ENCODE peak calls at places on chromosome 21, in four cellular contexts. D is neuronal stem cell, Y is H1, A is trophoblast cell. O is an unnamed sample.

GRCh38 chr21:44949161-44950015 is 9.6 kb downstream of the SLX9 start:
- DNase-seq in D (peak; percentile 76), Y (peak; percentile 53), A (peak; percentile 82), O (peak; percentile 91)

GRCh38 chr21:42567181-42567560 is 53.5 kb downstream of the SLC37A1 start:
- DNase-seq in Y (no peak), A (no peak), D (no peak), O (no peak)

GRCh38 chr21:43829575-43830119 is 35.4 kb upstream of the AGPAT3 start:
- DNase-seq in D (no peak), A (no peak), Y (no peak), O (no peak)

GRCh38 chr21:43702785-43703067 is 16.2 kb upstream of the PDXK start:
- DNase-seq in A (no peak), Y (no peak), D (no peak), O (no peak)

GRCh38 chr21:42237577-42237976 is 18.6 kb downstream of the ABCG1 start:
- DNase-seq in A (no peak), Y (no peak), D (no peak), O (no peak)

GRCh38 chr21:44885615-44886014 is 12.1 kb upstream of the PTTG1IP start:
- DNase-seq in Y (no peak), A (no peak), D (no peak), O (no peak)

GRCh38 chr21:37478821-37479220 is 112.2 kb downstream of the DYRK1A start:
- DNase-seq in D (no peak), Y (no peak), A (no peak), O (no peak)

GRCh38 chr21:33029512-33029921 is 3.8 kb downstream of the OLIG2 start:
- DNase-seq in D (no peak), Y (no peak), A (no peak), O (peak; percentile 47)

GRCh38 chr21:17668479-17668878 is 55.8 kb upstream of the BTG3 start:
- DNase-seq in D (no peak), Y (no peak), A (no peak), O (no peak)

GRCh38 chr21:44687671-44688070 is 5.7 kb upstream of the KRTAP12-1 start:
- DNase-seq in Y (no peak), A (no peak), D (no peak), O (peak; percentile 19)

GRCh38 chr21:44046734-44047133 is 34.6 kb downstream of the TRAPPC10 start:
- DNase-seq in D (no peak), Y (no peak), A (no peak), O (no peak)

GRCh38 chr21:14273736-14274538 is 58.0 kb downstream of the RBM11 start:
- DNase-seq in D (no peak), A (peak; percentile 97), Y (no peak), O (peak; percentile 72)

GRCh38 chr21:41970751-41971653 is 17.2 kb upstream of the C2CD2 start:
- DNase-seq in D (no peak), Y (no peak), A (no peak), O (no peak)

GRCh38 chr21:44539031-44539430 is 964 bp downstream of the KRTAP10-1 start:
- DNase-seq in D (no peak), A (no peak), Y (no peak), O (no peak)

GRCh38 chr21:44897326-44898010 is 23.2 kb downstream of the ITGB2 start:
- DNase-seq in A (no peak), D (no peak), Y (no peak), O (peak; percentile 73)

GRCh38 chr21:34846601-34847112 is 177.9 kb downstream of the CLIC6 start:
- DNase-seq in D (peak; percentile 8), A (peak; percentile 95), Y (no peak), O (no peak)

GRCh38 chr21:44994581-44995171 is 54.8 kb downstream of the SLX9 start:
- DNase-seq in A (no peak), D (no peak), Y (no peak), O (no peak)

GRCh38 chr21:23045955-23046354 is 2047.7 kb downstream of the NCAM2 start:
- DNase-seq in Y (no peak), D (no peak), A (no peak), O (no peak)

GRCh38 chr21:34790834-34791233 is 122.0 kb downstream of the CLIC6 start:
- DNase-seq in Y (no peak), A (no peak), D (no peak), O (no peak)

GRCh38 chr21:42883921-42884320 is 4.6 kb upstream of the WDR4 start:
- DNase-seq in D (no peak), A (no peak), Y (no peak), O (no peak)

GRCh38 chr21:44866780-44867179 is 6.7 kb downstream of the PTTG1IP start:
- DNase-seq in A (peak; percentile 27), D (no peak), Y (no peak), O (no peak)

GRCh38 chr21:44463716-44464115 is 8.4 kb downstream of the LRRC3 start:
- DNase-seq in D (no peak), Y (no peak), A (no peak), O (no peak)

GRCh38 chr21:16069713-16070112 is 339.9 kb downstream of the USP25 start:
- DNase-seq in D (no peak), A (no peak), Y (no peak), O (no peak)

GRCh38 chr21:43929217-43929971 is 64.4 kb downstream of the AGPAT3 start:
- DNase-seq in D (no peak), Y (no peak), A (no peak), O (no peak)

GRCh38 chr21:24583473-24583872 is 1023.8 kb downstream of the MRPL39 start:
- DNase-seq in Y (no peak), D (no peak), A (no peak), O (no peak)

GRCh38 chr21:34279285-34279684 is 84.5 kb upstream of the KCNE2 start:
- DNase-seq in Y (no peak), A (no peak), D (no peak), O (no peak)

GRCh38 chr21:42546433-42546832 is 32.8 kb downstream of the SLC37A1 start:
- DNase-seq in D (no peak), A (no peak), Y (no peak), O (no peak)

GRCh38 chr21:32135401-32136363 is 143.2 kb downstream of the MIS18A start:
- DNase-seq in Y (no peak), A (no peak), D (no peak), O (peak; percentile 20)

GRCh38 chr21:33608559-33608958 is 20.1 kb upstream of the DONSON start:
- DNase-seq in Y (no peak), D (no peak), A (no peak), O (no peak)

GRCh38 chr21:31687108-31687507 is 27.6 kb downstream of the SOD1 start:
- DNase-seq in A (no peak), Y (no peak), D (no peak), O (no peak)

GRCh38 chr21:14383596-14384210 is 757 bp upstream of the HSPA13 start:
- DNase-seq in A (peak; percentile 2), D (peak; percentile 3), Y (peak; percentile 10), O (no peak)

GRCh38 chr21:26965567-26966359 is 1.1 kb downstream of the ADAMTS5 start:
- DNase-seq in Y (no peak), A (peak; percentile 37), D (peak; percentile 52), O (peak; percentile 89)

GRCh38 chr21:15686506-15686905 is 43.3 kb upstream of the USP25 start:
- DNase-seq in Y (no peak), A (no peak), D (no peak), O (no peak)

GRCh38 chr21:44062380-44062779 is 44.8 kb upstream of the PWP2 start:
- DNase-seq in D (no peak), A (no peak), Y (no peak), O (no peak)

GRCh38 chr21:33569986-33570385 is 18.5 kb downstream of the DONSON start:
- DNase-seq in Y (no peak), D (no peak), A (no peak), O (no peak)

GRCh38 chr21:20013851-20014250 is 984.4 kb upstream of the NCAM2 start:
- DNase-seq in D (no peak), Y (no peak), A (no peak), O (no peak)

GRCh38 chr21:41366522-41367151 is 4.8 kb downstream of the MX2 start:
- DNase-seq in A (peak; percentile 99), Y (no peak), D (no peak), O (no peak)

GRCh38 chr21:38914531-38915385 is 109.0 kb downstream of the ETS2 start:
- DNase-seq in Y (no peak), D (no peak), A (no peak), O (peak; percentile 64)
- H2BK5ac ChIP-seq in Y (no peak overlapping the region), D (no peak overlapping the region), A (no peak overlapping the region), O (no peak overlapping the region)

DNA sequence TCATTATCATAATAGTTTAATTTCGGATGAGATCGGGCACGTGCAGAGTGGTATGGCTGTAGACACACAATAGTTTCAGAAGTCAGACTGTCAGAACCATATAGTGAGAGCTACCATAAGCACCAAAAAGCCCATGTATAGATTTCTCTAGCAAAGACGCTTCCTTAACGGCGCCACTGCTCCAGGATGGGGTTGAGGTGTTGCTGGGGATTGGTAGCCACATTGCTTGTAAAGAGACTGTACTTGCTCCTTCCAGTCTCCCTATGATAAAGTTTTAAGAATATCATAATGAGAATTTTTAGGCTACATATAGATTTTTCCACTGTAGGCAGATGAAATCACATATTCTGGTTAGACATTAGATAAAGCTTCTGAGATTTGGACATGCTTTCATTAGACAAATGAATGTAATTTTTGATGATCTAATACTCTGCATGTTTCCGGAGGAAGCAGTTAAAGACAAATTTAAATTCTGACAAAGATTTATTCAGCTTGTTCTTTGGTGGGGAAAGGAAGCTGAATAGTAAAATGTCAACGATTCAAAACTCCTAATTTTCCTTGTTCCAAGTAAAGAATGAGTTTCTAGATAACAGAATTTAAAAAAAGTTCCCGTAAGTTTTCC is 77.7 kb downstream of the MAP3K7CL start:
- DNase-seq in D (no peak), A (no peak), Y (no peak), O (no peak)
- H2BK120ac ChIP-seq in D (no peak overlapping the region), A (no peak overlapping the region), Y (no peak overlapping the region), O (no peak overlapping the region)

DNA sequence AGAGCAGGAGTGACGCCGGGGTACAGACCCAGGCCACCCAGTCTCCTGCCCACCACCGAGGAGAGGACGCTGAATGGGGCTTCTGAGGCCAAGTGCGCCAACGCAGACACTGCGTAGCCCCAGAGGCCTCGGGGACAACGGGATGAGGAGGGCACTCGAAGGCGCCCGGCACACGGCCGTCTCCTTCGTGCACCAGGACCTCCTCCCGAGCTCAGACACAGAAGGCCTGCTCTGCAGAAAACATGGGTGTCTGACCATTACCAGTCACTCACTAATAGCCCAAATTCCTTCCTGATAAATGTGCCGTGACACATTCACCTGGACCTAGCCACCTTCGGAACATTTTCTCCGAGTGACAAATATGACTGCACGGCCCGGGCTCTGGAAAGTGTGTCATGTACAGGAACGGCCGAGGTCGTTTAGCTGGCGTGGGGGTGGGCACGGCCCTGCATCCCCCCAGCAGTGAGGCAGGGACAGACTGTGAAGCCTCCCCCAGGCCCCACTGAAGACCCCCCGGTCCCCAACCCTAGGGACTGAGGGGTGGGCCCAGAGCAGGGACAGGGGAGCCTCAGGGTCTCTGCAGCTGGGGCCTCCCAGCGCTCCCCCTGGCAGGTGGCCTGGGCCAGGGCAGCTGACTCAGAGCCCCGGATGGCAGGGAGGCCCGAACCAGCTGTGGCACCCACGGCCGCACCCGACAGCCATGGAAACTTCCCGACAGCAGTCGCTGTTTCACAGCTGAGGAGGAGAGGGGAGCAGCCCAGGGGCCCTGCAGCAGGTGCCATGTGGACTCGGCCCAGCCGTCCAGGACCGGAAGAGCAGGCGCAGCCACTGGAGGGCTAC is 16.7 kb upstream of the COL6A2 start:
- DNase-seq in A (peak; percentile 36), Y (no peak), D (no peak), O (peak; percentile 27)
- H2BK12ac ChIP-seq in A (no peak overlapping the region), Y (no peak overlapping the region), D (no peak overlapping the region), O (no peak overlapping the region)

GRCh38 chr21:28311776-28312175 is 680.9 kb downstream of the LTN1 start:
- DNase-seq in D (no peak), A (no peak), Y (no peak), O (no peak)
- H2BK5ac ChIP-seq in D (no peak overlapping the region), A (no peak overlapping the region), Y (no peak overlapping the region), O (no peak overlapping the region)

O was measured in H9.